ENCODE peak calls at places on chromosomes 2 and 18, in nine cellular contexts. M is GM10248; D is NCI-H1092; C is EH; O is occipital lobe; Q is activated CD4-positive, CD25-positive, alpha-beta regulatory T cell treated with anti-CD3 and anti-CD28 coated beads, Interleukin-2, amount 50 U/mL, for 72 hours; S is HuH-7; W is AG04449; A is H7. E is an unnamed sample.

GRCh38 chr18:11398625-11399024 is 210.8 kb upstream of the SLC35G4 start:
- DNase-seq in M (no peak), D (no peak), C (peak), O (no peak), Q (no peak), S (no peak), W (no peak), A (no peak), E (no peak)

GRCh38 chr2:234974501-234975385 is 22.9 kb downstream of the SH3BP4 start:
- DNase-seq in M (no peak), D (no peak), C (peak), O (no peak), Q (no peak), S (no peak), W (no peak), A (peak), E (peak)

GRCh38 chr2:190849774-190850173 is 30.8 kb upstream of the GLS start:
- DNase-seq in M (no peak), D (no peak), C (peak), O (peak), Q (no peak), S (no peak), W (no peak), A (no peak), E (peak)

GRCh38 chr18:31610841-31611240 is 19.2 kb downstream of the TTR start:
- DNase-seq in M (no peak), D (peak), C (no peak), O (no peak), Q (no peak), S (peak), W (no peak), A (peak), E (peak)

GRCh38 chr2:69694894-69695849 is 46.8 kb upstream of the ANXA4 start:
- DNase-seq in M (no peak), D (no peak), C (peak), O (no peak), Q (no peak), S (no peak), W (peak), A (no peak), E (no peak)

GRCh38 chr2:219573166-219573565 is 1.1 kb downstream of the INHA start:
- DNase-seq in M (no peak), D (no peak), C (no peak), O (no peak), Q (no peak), S (no peak), W (no peak), A (no peak), E (no peak)

GRCh38 chr2:241777167-241777685 is 604 bp downstream of the GAL3ST2 start:
- DNase-seq in M (no peak), D (no peak), C (no peak), O (no peak), Q (peak), S (no peak), W (no peak), A (no peak), E (no peak)

GRCh38 chr18:30039201-30039600 is 1003.3 kb downstream of the DSC3 start:
- DNase-seq in M (no peak), D (no peak), C (no peak), O (no peak), Q (no peak), S (no peak), W (no peak), A (no peak), E (no peak)

GRCh38 chr18:79613186-79613931 is 66.2 kb upstream of the CTDP1 start:
- DNase-seq in M (no peak), D (no peak), C (no peak), O (no peak), Q (peak), S (no peak), W (no peak), A (no peak), E (no peak)

GRCh38 chr18:21242141-21243040 is at the start of gene GREB1L:
- DNase-seq in M (peak), D (peak), C (peak), O (peak), Q (no peak), S (peak), W (no peak), A (peak), E (peak)

GRCh38 chr18:11747731-11748130 is 58.7 kb downstream of the GNAL start:
- DNase-seq in M (no peak), D (no peak), C (no peak), O (no peak), Q (no peak), S (no peak), W (no peak), A (peak), E (no peak)

GRCh38 chr18:75915941-75916640 is 488.6 kb upstream of the SMIM21 start:
- DNase-seq in M (no peak), D (peak), C (no peak), O (peak), Q (no peak), S (no peak), W (no peak), A (peak), E (peak)

GRCh38 chr18:62939433-62939832 is 224.1 kb downstream of the PHLPP1 start:
- DNase-seq in M (no peak), D (no peak), C (no peak), O (no peak), Q (no peak), S (no peak), W (no peak), A (no peak), E (peak)

GRCh38 chr2:207594245-207594644 is 30.9 kb downstream of the METTL21A start:
- DNase-seq in M (no peak), D (no peak), C (no peak), O (no peak), Q (no peak), S (no peak), W (no peak), A (no peak), E (no peak)

GRCh38 chr2:121699421-121700328 is 37.0 kb downstream of the NIFK start:
- DNase-seq in M (peak), D (no peak), C (peak), O (peak), Q (peak), S (no peak), W (no peak), A (no peak), E (peak)

GRCh38 chr2:227413371-227413770 is 25.6 kb upstream of the SCYGR1 start:
- DNase-seq in M (no peak), D (no peak), C (no peak), O (no peak), Q (no peak), S (no peak), W (no peak), A (no peak), E (no peak)

GRCh38 chr2:234414591-234414990 is 82.3 kb downstream of the ARL4C start:
- DNase-seq in M (no peak), D (no peak), C (no peak), O (no peak), Q (no peak), S (no peak), W (no peak), A (no peak), E (no peak)

GRCh38 chr2:225122007-225122406 is 79.7 kb upstream of the DOCK10 start:
- DNase-seq in M (no peak), D (no peak), C (no peak), O (no peak), Q (no peak), S (no peak), W (no peak), A (no peak), E (no peak)

GRCh38 chr2:221372156-221372870 is 199.8 kb downstream of the EPHA4 start:
- DNase-seq in M (no peak), D (no peak), C (no peak), O (no peak), Q (no peak), S (no peak), W (no peak), A (peak), E (no peak)

GRCh38 chr2:214265991-214266489 is 144.8 kb upstream of the VWC2L start:
- DNase-seq in M (no peak), D (no peak), C (peak), O (no peak), Q (no peak), S (no peak), W (no peak), A (no peak), E (no peak)

GRCh38 chr2:74128206-74128605 is 19.5 kb downstream of the BOLA3 start:
- DNase-seq in M (no peak), D (no peak), C (peak), O (no peak), Q (no peak), S (no peak), W (no peak), A (peak), E (no peak)

GRCh38 chr18:48045744-48046143 is 115.3 kb upstream of the SMAD2 start:
- DNase-seq in M (no peak), D (no peak), C (no peak), O (no peak), Q (no peak), S (no peak), W (no peak), A (no peak), E (no peak)

GRCh38 chr2:69123182-69123581 is 110.2 kb downstream of the ANTXR1 start:
- DNase-seq in M (no peak), D (no peak), C (peak), O (no peak), Q (no peak), S (no peak), W (no peak), A (no peak), E (peak)

GRCh38 chr2:46171441-46171953 is 125.7 kb upstream of the EPAS1 start:
- DNase-seq in M (no peak), D (no peak), C (peak), O (peak), Q (no peak), S (no peak), W (peak), A (no peak), E (peak)

GRCh38 chr18:44715245-44715644 is 34.6 kb downstream of the SETBP1 start:
- DNase-seq in M (no peak), D (no peak), C (peak), O (no peak), Q (no peak), S (no peak), W (no peak), A (no peak), E (peak)

GRCh38 chr2:50611261-50612020 is 420.5 kb downstream of the NRXN1 start:
- DNase-seq in M (no peak), D (peak), C (no peak), O (no peak), Q (no peak), S (no peak), W (no peak), A (no peak), E (peak)

GRCh38 chr2:186516396-186516795 is 30.3 kb downstream of the ZC3H15 start:
- DNase-seq in M (no peak), D (no peak), C (no peak), O (no peak), Q (no peak), S (no peak), W (no peak), A (no peak), E (no peak)

GRCh38 chr2:7693246-7694065 is 776.2 kb downstream of the RNF144A start:
- DNase-seq in M (no peak), D (no peak), C (no peak), O (no peak), Q (no peak), S (no peak), W (no peak), A (no peak), E (no peak)

GRCh38 chr2:239152239-239152915 is 248.4 kb downstream of the HDAC4 start:
- DNase-seq in M (no peak), D (no peak), C (no peak), O (no peak), Q (peak), S (no peak), W (no peak), A (peak), E (no peak)

GRCh38 chr18:75854808-75855207 is 427.3 kb upstream of the SMIM21 start:
- DNase-seq in M (no peak), D (no peak), C (no peak), O (no peak), Q (no peak), S (no peak), W (no peak), A (no peak), E (no peak)

GRCh38 chr18:13611616-13612110 is 114.7 kb downstream of the FAM210A start:
- DNase-seq in M (no peak), D (peak), C (peak), O (peak), Q (no peak), S (no peak), W (no peak), A (peak), E (peak)

GRCh38 chr2:132620115-132620514 is 49.9 kb downstream of the LYPD1 start:
- DNase-seq in M (no peak), D (no peak), C (peak), O (no peak), Q (no peak), S (no peak), W (no peak), A (no peak), E (no peak)

GRCh38 chr2:170747921-170748320 is 22.3 kb upstream of the ERICH2 start:
- DNase-seq in M (no peak), D (no peak), C (peak), O (no peak), Q (no peak), S (no peak), W (no peak), A (no peak), E (no peak)

GRCh38 chr18:26480897-26481795 is 67.2 kb downstream of the KCTD1 start:
- DNase-seq in M (no peak), D (no peak), C (peak), O (no peak), Q (no peak), S (no peak), W (peak), A (no peak), E (no peak)